ENCODE peak calls at places on chromosomes 16 and 17, in five cellular contexts. K, M, X, I and C are unnamed samples. For H3K9me3, the result is how much of the 10 kb centered on the place peaks cover.

GRCh38 chr17:1942666-1943431 is 82.3 kb downstream of the RTN4RL1 start:
- DNase-seq in X (no peak), M (no peak), I (no peak), K (no peak), C (no peak)

GRCh38 chr16:23435500-23435899 is 17.5 kb downstream of the COG7 start:
- DNase-seq in I (no peak), M (peak), K (peak), X (peak), C (peak)

GRCh38 chr17:82272495-82273326 is 789 bp downstream of the CSNK1D start:
- DNase-seq in K (no peak), I (no peak), M (peak), X (no peak), C (no peak)

GRCh38 chr16:53334581-53334980 is 99.7 kb upstream of the RBL2 start:
- DNase-seq in X (no peak), M (no peak), K (no peak), I (no peak), C (no peak)

GRCh38 chr16:18950469-18951185 is 24.4 kb upstream of the SMG1 start:
- DNase-seq in X (no peak), I (no peak), K (no peak), M (no peak), C (no peak)

GRCh38 chr16:77238593-77238992 is 39.4 kb downstream of the SYCE1L start:
- DNase-seq in I (no peak), K (no peak), X (no peak), M (no peak), C (no peak)

GRCh38 chr16:52469775-52470174 is 77.2 kb downstream of the TOX3 start:
- DNase-seq in I (no peak), X (no peak), M (no peak), K (no peak), C (no peak)

GRCh38 chr16:3038256-3038655 is 1.5 kb upstream of the BICDL2 start:
- DNase-seq in I (no peak), M (no peak), K (no peak), X (peak), C (no peak)

GRCh38 chr17:27562777-27563455 is 68.1 kb upstream of the LGALS9 start:
- DNase-seq in X (no peak), I (no peak), M (no peak), K (no peak), C (no peak)

GRCh38 chr16:54336805-54337204 is 50.2 kb upstream of the IRX3 start:
- DNase-seq in M (no peak), I (no peak), K (no peak), X (no peak), C (no peak)

GRCh38 chr16:49617710-49618330 is 238.1 kb downstream of the ZNF423 start:
- DNase-seq in K (no peak), X (no peak), I (no peak), M (no peak), C (no peak)

GRCh38 chr16:86089986-86090385 is 191.0 kb downstream of the IRF8 start:
- DNase-seq in I (no peak), M (no peak), X (no peak), K (no peak), C (no peak)

GRCh38 chr17:73278465-73279453 is 17.1 kb upstream of the CPSF4L start:
- DNase-seq in I (no peak), K (no peak), X (peak), M (no peak), C (peak)

GRCh38 chr17:12107905-12108304 is 87.2 kb downstream of the MAP2K4 start:
- DNase-seq in X (no peak), M (no peak), I (no peak), K (no peak), C (no peak)

GRCh38 chr16:3825103-3825502 is 55.4 kb downstream of the CREBBP start:
- DNase-seq in I (no peak), K (no peak), X (no peak), M (no peak), C (no peak)

GRCh38 chr17:82266142-82266541 is 7.4 kb downstream of the CSNK1D start:
- DNase-seq in I (no peak), X (no peak), K (no peak), M (peak), C (no peak)

GRCh38 chr16:89363621-89364393 is 126.6 kb downstream of the ANKRD11 start:
- DNase-seq in X (peak), I (no peak), K (no peak), M (peak), C (no peak)

GRCh38 chr16:84332975-84333684 is 35.2 kb upstream of the ATP2C2 start:
- DNase-seq in K (no peak), M (peak), X (peak), I (no peak), C (no peak)

GRCh38 chr17:38897176-38897575 is 27.3 kb downstream of the LASP1 start:
- DNase-seq in X (no peak), M (peak), K (no peak), I (no peak), C (no peak)

GRCh38 chr16:27920391-27920891 is 143.1 kb downstream of the GSG1L start:
- DNase-seq in I (no peak), M (no peak), K (no peak), X (no peak), C (peak)

GRCh38 chr17:56970974-56971373 is 7.0 kb upstream of the SCPEP1 start:
- DNase-seq in X (no peak), M (no peak), K (no peak), I (no peak), C (no peak)

GRCh38 chr17:45368661-45369060 is 51.8 kb upstream of the MAP3K14 start:
- DNase-seq in M (no peak), X (no peak), K (no peak), I (peak), C (no peak)

GRCh38 chr16:50309156-50309526 is 42.8 kb downstream of the ADCY7 start:
- DNase-seq in I (no peak), K (no peak), X (no peak), M (no peak), C (no peak)

GRCh38 chr17:43434902-43435319 is 36.1 kb downstream of the ARL4D start:
- DNase-seq in I (no peak), X (no peak), M (no peak), K (no peak), C (no peak)

GRCh38 chr17:66970140-66970539 is 5.6 kb downstream of the CACNG4 start:
- DNase-seq in I (no peak), X (no peak), K (no peak), M (no peak), C (no peak)

GRCh38 chr16:46929378-46930332 is 43.8 kb downstream of the DNAJA2 start:
- DNase-seq in I (peak), M (peak), K (peak), X (peak), C (peak)

DNA sequence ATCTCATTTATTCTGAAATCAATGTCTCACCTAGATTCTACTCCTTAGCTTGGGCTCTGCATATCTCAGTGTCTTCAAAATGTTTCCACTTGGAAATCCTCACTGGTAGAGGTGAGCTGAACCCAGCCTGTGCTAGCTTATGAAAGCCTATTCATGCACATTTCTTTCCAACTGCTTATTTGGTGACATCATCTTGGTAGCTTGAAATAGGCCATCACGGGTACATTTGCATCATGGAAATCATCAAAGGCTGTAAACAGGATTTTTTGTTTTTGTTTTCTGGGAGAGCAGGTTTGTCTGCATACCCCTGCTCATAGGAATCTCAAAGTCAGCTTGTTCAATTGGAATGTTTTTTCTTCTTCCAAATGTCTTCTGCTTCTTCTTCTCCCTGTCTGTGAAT is 130.8 kb downstream of the KCNJ18 start:
- DNase-seq in M (no peak), X (no peak), I (no peak), K (no peak), C (no peak)
- H3K9me3 ChIP-seq in M (under half), X (under half), I (under half), K (under half), C (under half)

DNA sequence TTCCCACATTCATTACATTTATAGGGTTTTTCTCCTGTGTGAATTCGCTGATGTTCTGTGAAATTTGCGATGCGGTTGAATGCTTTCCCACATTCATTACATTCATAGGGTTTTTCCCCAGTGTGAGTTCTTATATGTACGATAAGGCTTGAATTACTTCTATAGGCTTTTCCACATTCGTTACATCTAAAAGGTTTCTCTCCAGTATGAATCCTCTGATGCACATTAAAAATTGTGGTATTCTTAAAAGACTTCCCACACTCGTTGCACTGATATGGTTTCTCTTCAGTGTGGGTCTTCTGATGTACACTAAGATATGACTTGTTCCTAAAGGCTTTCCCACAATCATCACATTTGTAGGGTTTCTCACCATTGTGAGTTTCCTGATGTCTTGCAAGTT is 30.4 kb downstream of the ZNF624 start:
- DNase-seq in M (no peak), X (no peak), K (no peak), I (no peak), C (no peak)
- H3K9me3 ChIP-seq in M (half or more), X (half or more), K (under half), I (under half), C (under half)

GRCh38 chr17:62984801-62985200 is 18.8 kb downstream of the TANC2 start:
- DNase-seq in K (no peak), M (no peak), X (no peak), I (no peak), C (no peak)
- H3K9me3 ChIP-seq in K (under half), M (under half), X (under half), I (under half), C (under half)

GRCh38 chr17:5092139-5093010 is 14.1 kb downstream of the ZFP3 start:
- DNase-seq in X (no peak), K (no peak), I (no peak), M (no peak), C (no peak)

GRCh38 chr17:5100832-5101231 is 10.8 kb downstream of the ZNF232 start:
- DNase-seq in K (no peak), X (no peak), M (no peak), I (no peak), C (no peak)

GRCh38 chr17:5099271-5099670 is 12.4 kb downstream of the ZNF232 start:
- DNase-seq in M (no peak), X (no peak), K (no peak), I (no peak), C (no peak)

GRCh38 chr17:5097101-5097834 is 14.4 kb downstream of the ZNF232 start:
- DNase-seq in K (no peak), X (peak), I (no peak), M (peak), C (no peak)
- H3K9me3 ChIP-seq in K (under half), X (half or more), I (half or more), M (under half), C (under half)

GRCh38 chr17:22704674-22705073 is 1012.4 kb downstream of the KCNJ18 start:
- DNase-seq in X (no peak), I (no peak), K (no peak), M (no peak), C (no peak)

GRCh38 chr17:22703204-22703603 is 1010.9 kb downstream of the KCNJ18 start:
- DNase-seq in I (no peak), X (no peak), K (no peak), M (no peak), C (no peak)

GRCh38 chr17:22703786-22704441 is 1011.6 kb downstream of the KCNJ18 start:
- DNase-seq in X (no peak), I (no peak), K (no peak), M (no peak), C (no peak)

GRCh38 chr17:22707626-22708025 is 1015.3 kb downstream of the KCNJ18 start:
- DNase-seq in X (no peak), I (no peak), M (no peak), K (no peak), C (no peak)
- H3K9me3 ChIP-seq in X (half or more), I (half or more), M (under half), K (under half), C (under half)

GRCh38 chr16:87534030-87534653 is 41.3 kb upstream of the ZCCHC14 start:
- DNase-seq in K (no peak), I (no peak), M (no peak), X (no peak), C (no peak)

GRCh38 chr16:87534751-87535150 is 41.9 kb upstream of the ZCCHC14 start:
- DNase-seq in I (no peak), K (no peak), X (no peak), M (no peak), C (no peak)

GRCh38 chr16:87528690-87529579 is 36.1 kb upstream of the ZCCHC14 start:
- DNase-seq in K (no peak), X (no peak), I (no peak), M (no peak), C (no peak)

GRCh38 chr16:87533061-87533460 is 40.2 kb upstream of the ZCCHC14 start:
- DNase-seq in K (no peak), M (no peak), X (no peak), I (no peak), C (no peak)

DNA sequence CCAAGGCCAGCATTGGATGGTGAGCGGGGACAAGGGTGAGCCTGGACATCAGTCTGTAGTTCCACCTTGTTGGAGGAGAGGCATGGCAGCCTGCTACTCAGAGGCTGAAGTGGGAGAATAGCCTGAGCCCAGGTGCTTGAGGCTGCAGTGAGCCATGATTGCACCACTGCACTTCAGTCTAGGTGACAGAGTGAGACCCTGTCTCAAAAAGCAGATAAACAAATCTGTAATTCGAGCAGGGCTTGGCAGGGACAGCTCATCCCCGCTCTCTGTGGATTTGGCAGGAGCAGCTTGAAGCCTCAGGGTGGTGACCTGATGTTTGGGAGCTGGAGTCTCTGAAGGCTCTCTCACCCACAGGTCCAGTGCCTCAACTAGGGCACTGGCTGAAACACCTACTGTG is 38.6 kb upstream of the ZCCHC14 start:
- DNase-seq in X (no peak), I (no peak), M (no peak), K (no peak), C (no peak)
- H3K9me3 ChIP-seq in X (under half), I (half or more), M (under half), K (under half), C (under half)

DNA sequence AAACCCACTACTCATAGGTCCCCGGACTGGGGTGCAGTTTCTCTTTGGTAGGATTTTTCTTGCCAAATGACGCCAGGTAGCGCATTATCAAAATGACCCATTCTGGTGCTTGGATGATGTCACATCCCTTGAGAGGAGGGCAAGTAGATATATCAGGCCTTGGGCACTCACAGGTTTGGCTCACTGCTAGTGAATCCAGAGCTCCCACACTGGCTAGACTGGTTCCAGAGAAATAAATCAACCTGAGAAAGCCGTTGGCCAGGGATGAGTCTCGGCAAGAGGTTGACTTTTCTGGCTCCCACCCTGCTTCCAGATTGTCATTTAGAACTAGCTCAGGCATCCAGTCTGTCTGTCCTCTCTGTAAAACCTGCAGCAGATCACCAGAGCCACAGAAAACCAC is 188.4 kb upstream of the MAF start:
- DNase-seq in K (no peak), X (no peak), I (no peak), M (no peak), C (no peak)
- H3K9me3 ChIP-seq in K (under half), X (under half), I (under half), M (under half), C (under half)

GRCh38 chr16:35841632-35842031 is 2382.2 kb downstream of the TP53TG3F start:
- DNase-seq in M (no peak), X (no peak), K (no peak), I (no peak), C (no peak)
- H3K9me3 ChIP-seq in M (under half), X (under half), K (under half), I (under half), C (under half)